ENCODE peak calls at places on chromosomes 5 and 9, in four cellular contexts. T, U, M and S are unnamed samples.

GRCh38 chr9:70257512-70257911 is 1.3 kb upstream of the SMC5 start:
- DNase-seq in T (no peak), U (no peak), M (no peak), S (no peak)

GRCh38 chr5:56075361-56075760 is 80.6 kb upstream of the IL6ST start:
- DNase-seq in T (no peak), U (no peak), M (no peak), S (no peak)

GRCh38 chr5:177604116-177604521 is 4.2 kb downstream of the B4GALT7 start:
- DNase-seq in T (no peak), U (no peak), M (no peak), S (no peak)

GRCh38 chr5:142295960-142296860 is 28.6 kb downstream of the SPRY4 start:
- DNase-seq in T (no peak), U (no peak), M (no peak), S (no peak)

GRCh38 chr5:68557162-68557936 is 341.8 kb downstream of the PIK3R1 start:
- DNase-seq in T (no peak), U (no peak), M (no peak), S (no peak)

GRCh38 chr9:98642661-98643312 is 65.9 kb downstream of the GABBR2 start:
- DNase-seq in T (no peak), U (no peak), M (no peak), S (no peak)

GRCh38 chr5:112154940-112155686 is 264.0 kb downstream of the EPB41L4A start:
- DNase-seq in T (no peak), U (no peak), M (no peak), S (no peak)

GRCh38 chr9:92066131-92066530 is 49.1 kb downstream of the SPTLC1 start:
- DNase-seq in T (no peak), U (no peak), M (no peak), S (no peak)

GRCh38 chr9:6911901-6912650 is 154.3 kb downstream of the KDM4C start:
- DNase-seq in T (no peak), U (no peak), M (no peak), S (no peak)

GRCh38 chr9:127971357-127972315 is 9.2 kb downstream of the EEIG1 start:
- DNase-seq in T (no peak), U (no peak), M (no peak), S (no peak)

GRCh38 chr5:78779771-78780616 is 131.4 kb upstream of the LHFPL2 start:
- DNase-seq in T (no peak), U (no peak), M (no peak), S (no peak)

GRCh38 chr5:78779262-78779661 is 130.7 kb upstream of the LHFPL2 start:
- DNase-seq in T (no peak), U (no peak), M (no peak), S (no peak)

GRCh38 chr5:78776637-78777036 is 128.1 kb upstream of the LHFPL2 start:
- DNase-seq in T (no peak), U (peak), M (no peak), S (no peak)

GRCh38 chr5:78777901-78778300 is 129.3 kb upstream of the LHFPL2 start:
- DNase-seq in T (no peak), U (no peak), M (no peak), S (no peak)

DNA sequence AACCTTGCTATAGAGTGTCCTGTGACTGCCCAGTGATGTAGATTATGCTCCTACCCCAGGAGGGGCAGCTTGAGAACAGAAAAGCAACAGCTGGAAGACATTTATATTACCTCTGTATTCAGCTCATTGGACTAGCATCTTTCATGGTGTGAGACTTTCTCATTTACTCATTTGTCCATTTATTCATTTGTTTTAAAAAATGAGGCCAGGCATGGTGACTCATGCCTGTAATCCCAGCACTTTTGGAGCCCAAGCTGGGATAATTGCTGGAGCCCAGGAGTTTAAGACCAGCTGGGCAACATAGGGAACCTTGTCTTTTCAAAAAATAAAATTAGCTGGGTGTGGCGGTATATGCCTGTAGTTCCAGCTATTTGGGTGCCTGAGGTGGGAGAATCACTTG is 130.0 kb upstream of the LHFPL2 start:
- DNase-seq in T (no peak), U (no peak), M (no peak), S (no peak)
- TF ChIP-seq CBX5 in T (no peak), U (no peak), M (no peak), S (no peak)

DNA sequence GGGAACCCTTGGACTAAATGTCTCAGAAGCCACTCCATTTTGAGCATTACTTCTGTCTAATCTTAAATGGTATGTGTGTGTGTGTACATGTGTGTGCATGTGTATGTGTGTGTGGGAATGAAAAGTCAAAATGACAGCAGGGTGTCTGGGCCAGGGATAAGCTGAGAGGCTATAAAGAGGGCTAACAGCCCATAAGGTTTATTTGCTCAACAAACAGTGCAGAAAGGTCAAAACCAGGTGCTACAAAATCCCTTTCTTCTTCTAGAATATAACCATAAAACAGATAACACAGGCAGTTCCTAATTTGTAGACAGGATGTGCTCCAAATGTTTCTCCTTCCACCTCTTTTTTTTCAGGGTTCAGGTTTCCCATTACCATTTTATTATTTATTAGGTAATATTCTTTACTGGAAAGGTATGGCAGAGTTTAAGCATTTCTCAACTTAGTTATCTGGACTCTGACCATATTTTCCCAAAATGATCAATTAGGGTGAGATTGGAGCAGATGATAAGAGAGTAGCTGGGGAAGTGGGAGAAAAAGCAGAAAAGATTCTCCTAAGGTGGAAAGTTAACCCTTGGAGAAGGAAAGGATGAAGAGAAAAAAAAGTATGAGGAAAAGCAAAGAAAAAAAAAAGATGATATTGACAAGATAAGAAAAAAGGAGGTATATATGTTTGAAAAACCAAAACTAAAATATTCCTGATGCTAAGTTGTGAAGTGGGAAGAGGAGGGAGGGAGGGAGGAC is 35.5 kb downstream of the B4GALT1 start:
- DNase-seq in T (no peak), U (peak), M (no peak), S (no peak)
- TF ChIP-seq CBX5 in T (no peak), U (no peak), M (no peak), S (no peak)

GRCh38 chr9:112338561-112338960 is 5.1 kb upstream of the PTBP3 start:
- DNase-seq in T (no peak), U (no peak), M (no peak), S (no peak)

GRCh38 chr9:112337547-112337946 is 4.1 kb upstream of the PTBP3 start:
- DNase-seq in T (no peak), U (peak), M (no peak), S (no peak)

GRCh38 chr9:112339886-112340285 is 6.5 kb upstream of the PTBP3 start:
- DNase-seq in T (no peak), U (no peak), M (no peak), S (no peak)

GRCh38 chr9:112341741-112342140 is 8.3 kb upstream of the PTBP3 start:
- DNase-seq in T (no peak), U (peak), M (no peak), S (no peak)
- TF ChIP-seq CBX5 in T (no peak), U (no peak), M (no peak), S (no peak)

GRCh38 chr5:109404428-109404960 is 5.3 kb downstream of the PJA2 start:
- DNase-seq in T (no peak), U (no peak), M (no peak), S (no peak)
- TF ChIP-seq CBX5 in T (no peak), U (no peak), M (no peak), S (no peak)

GRCh38 chr9:109766351-109766750 is 13.6 kb upstream of the PALM2AKAP2 start:
- DNase-seq in T (no peak), U (no peak), M (no peak), S (no peak)
- TF ChIP-seq CBX5 in T (no peak), U (no peak), M (no peak), S (no peak)

GRCh38 chr9:110728058-110728457 is 59.5 kb downstream of the MUSK start:
- DNase-seq in T (no peak), U (no peak), M (no peak), S (no peak)
- TF ChIP-seq CBX5 in T (no peak), U (no peak), M (no peak), S (no peak)

GRCh38 chr9:77427256-77427927 is 220.7 kb downstream of the GNA14 start:
- DNase-seq in T (no peak), U (no peak), M (no peak), S (no peak)
- TF ChIP-seq CBX5 in T (no peak), U (no peak), M (no peak), S (no peak)

GRCh38 chr9:121604242-121604641 is 47.2 kb upstream of the DAB2IP start:
- DNase-seq in T (no peak), U (peak), M (no peak), S (no peak)
- TF ChIP-seq CBX5 in T (no peak), U (no peak), M (no peak), S (no peak)

DNA sequence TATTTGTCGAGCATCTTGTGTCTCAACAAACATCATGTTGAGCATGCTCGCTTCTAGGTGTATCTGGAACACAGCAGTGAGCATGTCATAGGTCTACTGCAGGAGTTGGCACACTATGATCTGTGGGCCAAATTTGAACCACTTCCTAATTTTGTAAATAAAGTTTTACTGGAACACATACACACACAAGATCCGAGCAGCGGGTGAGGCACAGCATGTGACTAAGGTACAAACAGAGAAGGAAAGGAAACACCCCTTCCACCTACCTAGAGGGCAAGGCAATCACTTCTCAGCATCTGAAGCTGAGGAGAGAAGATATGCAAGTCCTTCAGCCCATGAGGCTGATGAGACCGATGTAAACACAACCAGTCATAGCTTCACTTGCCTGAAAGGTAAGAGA is 200.4 kb downstream of the MED10 start:
- DNase-seq in T (no peak), U (no peak), M (no peak), S (no peak)
- TF ChIP-seq CBX5 in T (no peak), U (no peak), M (no peak), S (no peak)